ENCODE peak calls at places on chromosomes 4 and X, in seven cellular contexts. One of them, this sample, is unnamed.

GRCh38 chr4:25223770-25224375 is 10.0 kb upstream of the PI4K2B start:
- DNase-seq in NB4: peak
- DNase-seq in posterior cingulate gyrus: no peak
- DNase-seq in AG10803: peak
- DNase-seq in glutamatergic neuron: no peak
- DNase-seq in GM20000: no peak
- DNase-seq in NCI-H1092: no peak
- DNase-seq in this sample: peak

GRCh38 chr4:137610960-137611359 is 78.7 kb upstream of the PCDH18 start:
- DNase-seq in posterior cingulate gyrus: no peak
- DNase-seq in GM20000: no peak
- DNase-seq in NB4: peak
- DNase-seq in NCI-H1092: no peak
- DNase-seq in glutamatergic neuron: peak
- DNase-seq in AG10803: no peak
- DNase-seq in this sample: peak

GRCh38 chrX:39766085-39766726 is 331.6 kb downstream of the BCOR start:
- DNase-seq in GM20000: no peak
- DNase-seq in NB4: no peak
- DNase-seq in AG10803: no peak
- DNase-seq in glutamatergic neuron: no peak
- DNase-seq in posterior cingulate gyrus: no peak
- DNase-seq in NCI-H1092: no peak
- DNase-seq in this sample: no peak

GRCh38 chr4:16196482-16197393 is 29.5 kb downstream of the TAPT1 start:
- DNase-seq in posterior cingulate gyrus: no peak
- DNase-seq in NCI-H1092: peak
- DNase-seq in AG10803: peak
- DNase-seq in glutamatergic neuron: no peak
- DNase-seq in NB4: peak
- DNase-seq in GM20000: no peak
- DNase-seq in this sample: peak

GRCh38 chrX:68416592-68416991 is 16.7 kb downstream of the OPHN1 start:
- DNase-seq in NB4: no peak
- DNase-seq in posterior cingulate gyrus: no peak
- DNase-seq in GM20000: no peak
- DNase-seq in glutamatergic neuron: no peak
- DNase-seq in NCI-H1092: no peak
- DNase-seq in AG10803: peak
- DNase-seq in this sample: peak

GRCh38 chr4:84531689-84532088 is 32.6 kb upstream of the NKX6-1 start:
- DNase-seq in GM20000: no peak
- DNase-seq in NB4: no peak
- DNase-seq in posterior cingulate gyrus: no peak
- DNase-seq in AG10803: no peak
- DNase-seq in glutamatergic neuron: no peak
- DNase-seq in NCI-H1092: no peak
- DNase-seq in this sample: no peak

GRCh38 chr4:33914386-33914785 is 2329.9 kb downstream of the ARAP2 start:
- DNase-seq in AG10803: no peak
- DNase-seq in GM20000: no peak
- DNase-seq in posterior cingulate gyrus: no peak
- DNase-seq in NCI-H1092: no peak
- DNase-seq in NB4: no peak
- DNase-seq in glutamatergic neuron: no peak
- DNase-seq in this sample: peak

GRCh38 chrX:52988985-52989917 is 30.9 kb upstream of the FAM156A start:
- DNase-seq in NCI-H1092: no peak
- DNase-seq in posterior cingulate gyrus: no peak
- DNase-seq in GM20000: no peak
- DNase-seq in NB4: no peak
- DNase-seq in AG10803: no peak
- DNase-seq in glutamatergic neuron: no peak
- DNase-seq in this sample: peak

GRCh38 chrX:154731881-154732280 is 19.0 kb downstream of the GAB3 start:
- DNase-seq in posterior cingulate gyrus: no peak
- DNase-seq in NB4: peak
- DNase-seq in NCI-H1092: no peak
- DNase-seq in AG10803: no peak
- DNase-seq in glutamatergic neuron: no peak
- DNase-seq in GM20000: no peak
- DNase-seq in this sample: peak

This sample was measured in fibroblast of mammary gland.